ENCODE peak calls at places on chromosomes 12 and 14, in nine cellular contexts. One of them, this sample, is unnamed.

GRCh38 chr12:8088574-8088973 is 6.5 kb downstream of the NECAP1 start:
- DNase-seq in choroid plexus epithelial cell: no peak
- DNase-seq in mesothelial cell of epicardium: no peak
- DNase-seq in nephron progenitor cell: no peak
- DNase-seq in IMR-90: no peak
- DNase-seq in GM23338: no peak
- DNase-seq in GM23248: no peak
- DNase-seq in foreskin fibroblast: no peak
- DNase-seq in retinal pigment epithelial cell: no peak
- DNase-seq in this sample: no peak

GRCh38 chr12:12461281-12461922 is 101.3 kb downstream of the DUSP16 start:
- DNase-seq in GM23248: no peak
- DNase-seq in IMR-90: no peak
- DNase-seq in GM23338: no peak
- DNase-seq in choroid plexus epithelial cell: no peak
- DNase-seq in retinal pigment epithelial cell: no peak
- DNase-seq in foreskin fibroblast: no peak
- DNase-seq in mesothelial cell of epicardium: no peak
- DNase-seq in nephron progenitor cell: no peak
- DNase-seq in this sample: no peak

GRCh38 chr14:33679461-33680225 is 271.2 kb downstream of the EGLN3 start:
- DNase-seq in foreskin fibroblast: peak
- DNase-seq in mesothelial cell of epicardium: no peak
- DNase-seq in choroid plexus epithelial cell: peak
- DNase-seq in IMR-90: peak
- DNase-seq in GM23248: peak
- DNase-seq in GM23338: no peak
- DNase-seq in retinal pigment epithelial cell: peak
- DNase-seq in nephron progenitor cell: no peak
- DNase-seq in this sample: no peak

GRCh38 chr14:52706286-52706685 is 714 bp upstream of the PSMC6 start:
- DNase-seq in foreskin fibroblast: no peak
- DNase-seq in nephron progenitor cell: no peak
- DNase-seq in retinal pigment epithelial cell: no peak
- DNase-seq in GM23338: peak
- DNase-seq in GM23248: no peak
- DNase-seq in choroid plexus epithelial cell: peak
- DNase-seq in mesothelial cell of epicardium: no peak
- DNase-seq in IMR-90: peak
- DNase-seq in this sample: no peak

GRCh38 chr12:120290541-120291312 is 976 bp downstream of the RNU4-2 start:
- DNase-seq in choroid plexus epithelial cell: no peak
- DNase-seq in mesothelial cell of epicardium: peak
- DNase-seq in retinal pigment epithelial cell: no peak
- DNase-seq in foreskin fibroblast: no peak
- DNase-seq in IMR-90: no peak
- DNase-seq in nephron progenitor cell: peak
- DNase-seq in GM23338: peak
- DNase-seq in GM23248: peak
- DNase-seq in this sample: no peak

GRCh38 chr12:538731-539539 is 79.2 kb downstream of the B4GALNT3 start:
- DNase-seq in GM23248: peak
- DNase-seq in GM23338: no peak
- DNase-seq in foreskin fibroblast: peak
- DNase-seq in nephron progenitor cell: no peak
- DNase-seq in retinal pigment epithelial cell: peak
- DNase-seq in mesothelial cell of epicardium: no peak
- DNase-seq in IMR-90: peak
- DNase-seq in choroid plexus epithelial cell: peak
- DNase-seq in this sample: peak

GRCh38 chr12:113940357-113940756 is 25.8 kb downstream of the RBM19 start:
- DNase-seq in IMR-90: no peak
- DNase-seq in choroid plexus epithelial cell: no peak
- DNase-seq in retinal pigment epithelial cell: no peak
- DNase-seq in GM23338: peak
- DNase-seq in mesothelial cell of epicardium: no peak
- DNase-seq in foreskin fibroblast: no peak
- DNase-seq in nephron progenitor cell: no peak
- DNase-seq in GM23248: no peak
- DNase-seq in this sample: no peak

GRCh38 chr12:122862872-122863701 is 27.8 kb downstream of the HIP1R start:
- DNase-seq in IMR-90: no peak
- DNase-seq in mesothelial cell of epicardium: no peak
- DNase-seq in nephron progenitor cell: no peak
- DNase-seq in foreskin fibroblast: no peak
- DNase-seq in choroid plexus epithelial cell: no peak
- DNase-seq in GM23248: no peak
- DNase-seq in retinal pigment epithelial cell: no peak
- DNase-seq in GM23338: no peak
- DNase-seq in this sample: no peak

GRCh38 chr12:30796508-30796780 is 41.7 kb upstream of the CAPRIN2 start:
- DNase-seq in mesothelial cell of epicardium: peak
- DNase-seq in retinal pigment epithelial cell: no peak
- DNase-seq in IMR-90: peak
- DNase-seq in GM23248: peak
- DNase-seq in nephron progenitor cell: no peak
- DNase-seq in GM23338: peak
- DNase-seq in foreskin fibroblast: peak
- DNase-seq in choroid plexus epithelial cell: peak
- DNase-seq in this sample: peak

GRCh38 chr14:103067231-103067954 is 10.0 kb upstream of the CDC42BPB start:
- DNase-seq in nephron progenitor cell: no peak
- DNase-seq in foreskin fibroblast: peak
- DNase-seq in mesothelial cell of epicardium: no peak
- DNase-seq in choroid plexus epithelial cell: peak
- DNase-seq in GM23338: no peak
- DNase-seq in IMR-90: peak
- DNase-seq in GM23248: peak
- DNase-seq in retinal pigment epithelial cell: no peak
- DNase-seq in this sample: peak

GRCh38 chr12:105554856-105555255 is 224.4 kb downstream of the C12orf75 start:
- DNase-seq in nephron progenitor cell: no peak
- DNase-seq in GM23338: no peak
- DNase-seq in IMR-90: no peak
- DNase-seq in GM23248: no peak
- DNase-seq in mesothelial cell of epicardium: no peak
- DNase-seq in choroid plexus epithelial cell: no peak
- DNase-seq in foreskin fibroblast: no peak
- DNase-seq in retinal pigment epithelial cell: no peak
- DNase-seq in this sample: no peak

GRCh38 chr14:105064721-105065143 is 498 bp downstream of the GPR132 start:
- DNase-seq in choroid plexus epithelial cell: no peak
- DNase-seq in mesothelial cell of epicardium: no peak
- DNase-seq in IMR-90: peak
- DNase-seq in foreskin fibroblast: no peak
- DNase-seq in GM23338: no peak
- DNase-seq in retinal pigment epithelial cell: no peak
- DNase-seq in nephron progenitor cell: no peak
- DNase-seq in GM23248: peak
- DNase-seq in this sample: peak

GRCh38 chr12:126189856-126190255 is 1124.6 kb downstream of the AACS start:
- DNase-seq in retinal pigment epithelial cell: no peak
- DNase-seq in GM23248: no peak
- DNase-seq in foreskin fibroblast: no peak
- DNase-seq in choroid plexus epithelial cell: no peak
- DNase-seq in GM23338: no peak
- DNase-seq in nephron progenitor cell: no peak
- DNase-seq in IMR-90: no peak
- DNase-seq in mesothelial cell of epicardium: no peak
- DNase-seq in this sample: no peak

GRCh38 chr12:112151766-112152541 is 26.6 kb downstream of the TRAFD1 start:
- DNase-seq in GM23248: no peak
- DNase-seq in foreskin fibroblast: no peak
- DNase-seq in mesothelial cell of epicardium: no peak
- DNase-seq in IMR-90: no peak
- DNase-seq in retinal pigment epithelial cell: no peak
- DNase-seq in GM23338: no peak
- DNase-seq in choroid plexus epithelial cell: no peak
- DNase-seq in nephron progenitor cell: no peak
- DNase-seq in this sample: no peak

GRCh38 chr12:120965125-120965524 is 13.2 kb upstream of the HNF1A start:
- DNase-seq in retinal pigment epithelial cell: no peak
- DNase-seq in IMR-90: no peak
- DNase-seq in GM23248: no peak
- DNase-seq in mesothelial cell of epicardium: no peak
- DNase-seq in GM23338: no peak
- DNase-seq in foreskin fibroblast: no peak
- DNase-seq in nephron progenitor cell: no peak
- DNase-seq in choroid plexus epithelial cell: no peak
- DNase-seq in this sample: no peak

GRCh38 chr12:74985293-74985985 is 224.2 kb downstream of the KCNC2 start:
- DNase-seq in foreskin fibroblast: no peak
- DNase-seq in nephron progenitor cell: no peak
- DNase-seq in IMR-90: no peak
- DNase-seq in mesothelial cell of epicardium: no peak
- DNase-seq in GM23248: no peak
- DNase-seq in choroid plexus epithelial cell: no peak
- DNase-seq in retinal pigment epithelial cell: no peak
- DNase-seq in GM23338: no peak
- DNase-seq in this sample: no peak

GRCh38 chr14:50964683-50965390 is 20.6 kb upstream of the PYGL start:
- DNase-seq in GM23248: peak
- DNase-seq in retinal pigment epithelial cell: peak
- DNase-seq in nephron progenitor cell: no peak
- DNase-seq in IMR-90: peak
- DNase-seq in GM23338: no peak
- DNase-seq in choroid plexus epithelial cell: peak
- DNase-seq in foreskin fibroblast: peak
- DNase-seq in mesothelial cell of epicardium: peak
- DNase-seq in this sample: peak